ENCODE peak calls at places on chromosomes 1 and 21, in five cellular contexts. One of them, this sample, is unnamed.

GRCh38 chr1:46198026-46198826 is at the start of gene POMGNT1:
- DNase-seq in astrocyte of the spinal cord: peak
- DNase-seq in HFF-Myc: no peak
- DNase-seq in prostate gland: no peak
- DNase-seq in fibroblast of villous mesenchyme: peak
- DNase-seq in this sample: no peak

GRCh38 chr1:159071970-159072582 is 4.5 kb downstream of the AIM2 start:
- DNase-seq in fibroblast of villous mesenchyme: peak
- DNase-seq in HFF-Myc: peak
- DNase-seq in prostate gland: no peak
- DNase-seq in astrocyte of the spinal cord: peak
- DNase-seq in this sample: peak

GRCh38 chr1:95381980-95382379 is 148.0 kb downstream of the RWDD3 start:
- DNase-seq in astrocyte of the spinal cord: no peak
- DNase-seq in HFF-Myc: no peak
- DNase-seq in fibroblast of villous mesenchyme: no peak
- DNase-seq in prostate gland: no peak
- DNase-seq in this sample: no peak

GRCh38 chr1:17188889-17189631 is 15.9 kb upstream of the PADI1 start:
- DNase-seq in fibroblast of villous mesenchyme: no peak
- DNase-seq in astrocyte of the spinal cord: no peak
- DNase-seq in HFF-Myc: no peak
- DNase-seq in prostate gland: no peak
- DNase-seq in this sample: no peak

GRCh38 chr1:211606327-211606913 is 27.5 kb upstream of the SLC30A1 start:
- DNase-seq in fibroblast of villous mesenchyme: no peak
- DNase-seq in HFF-Myc: no peak
- DNase-seq in astrocyte of the spinal cord: no peak
- DNase-seq in prostate gland: no peak
- DNase-seq in this sample: no peak

GRCh38 chr1:115332813-115333608 is 5.0 kb downstream of the NGF start:
- DNase-seq in HFF-Myc: no peak
- DNase-seq in prostate gland: no peak
- DNase-seq in fibroblast of villous mesenchyme: peak
- DNase-seq in astrocyte of the spinal cord: peak
- DNase-seq in this sample: peak

GRCh38 chr1:27119270-27119618 is 35.7 kb downstream of the SLC9A1 start:
- DNase-seq in astrocyte of the spinal cord: no peak
- DNase-seq in prostate gland: no peak
- DNase-seq in fibroblast of villous mesenchyme: peak
- DNase-seq in HFF-Myc: no peak
- DNase-seq in this sample: no peak

GRCh38 chr1:64242895-64243756 is 39.7 kb downstream of the UBE2U start:
- DNase-seq in astrocyte of the spinal cord: peak
- DNase-seq in prostate gland: no peak
- DNase-seq in HFF-Myc: peak
- DNase-seq in fibroblast of villous mesenchyme: peak
- DNase-seq in this sample: no peak

GRCh38 chr1:230113605-230114241 is 46.7 kb downstream of the GALNT2 start:
- DNase-seq in prostate gland: no peak
- DNase-seq in HFF-Myc: peak
- DNase-seq in astrocyte of the spinal cord: peak
- DNase-seq in fibroblast of villous mesenchyme: peak
- DNase-seq in this sample: peak

GRCh38 chr1:43272161-43272560 is 2.4 kb downstream of the TMEM125 start:
- DNase-seq in fibroblast of villous mesenchyme: no peak
- DNase-seq in HFF-Myc: no peak
- DNase-seq in astrocyte of the spinal cord: no peak
- DNase-seq in prostate gland: no peak
- DNase-seq in this sample: no peak

GRCh38 chr1:5620997-5621396 is 371.2 kb downstream of the NPHP4 start:
- DNase-seq in HFF-Myc: no peak
- DNase-seq in prostate gland: no peak
- DNase-seq in astrocyte of the spinal cord: no peak
- DNase-seq in fibroblast of villous mesenchyme: no peak
- DNase-seq in this sample: no peak

GRCh38 chr1:244362481-244362880 is 89.2 kb downstream of the ADSS2 start:
- DNase-seq in fibroblast of villous mesenchyme: no peak
- DNase-seq in prostate gland: no peak
- DNase-seq in HFF-Myc: no peak
- DNase-seq in astrocyte of the spinal cord: no peak
- DNase-seq in this sample: no peak

GRCh38 chr1:244365821-244366220 is 85.9 kb downstream of the ADSS2 start:
- DNase-seq in HFF-Myc: no peak
- DNase-seq in astrocyte of the spinal cord: no peak
- DNase-seq in fibroblast of villous mesenchyme: no peak
- DNase-seq in prostate gland: no peak
- DNase-seq in this sample: no peak

GRCh38 chr1:244356371-244356770 is 95.3 kb downstream of the ADSS2 start:
- DNase-seq in astrocyte of the spinal cord: no peak
- DNase-seq in prostate gland: no peak
- DNase-seq in HFF-Myc: no peak
- DNase-seq in fibroblast of villous mesenchyme: no peak
- DNase-seq in this sample: no peak

GRCh38 chr1:244367399-244368114 is 84.2 kb downstream of the ADSS2 start:
- DNase-seq in fibroblast of villous mesenchyme: no peak
- DNase-seq in prostate gland: no peak
- DNase-seq in astrocyte of the spinal cord: no peak
- DNase-seq in HFF-Myc: no peak
- DNase-seq in this sample: no peak

GRCh38 chr1:244361764-244362473 is 89.8 kb downstream of the ADSS2 start:
- DNase-seq in prostate gland: peak
- DNase-seq in fibroblast of villous mesenchyme: peak
- DNase-seq in HFF-Myc: no peak
- DNase-seq in astrocyte of the spinal cord: peak
- DNase-seq in this sample: peak
- H3K4me3 ChIP-seq in prostate gland: peak
- H3K4me3 ChIP-seq in fibroblast of villous mesenchyme: peak
- H3K4me3 ChIP-seq in HFF-Myc: no peak
- H3K4me3 ChIP-seq in astrocyte of the spinal cord: peak
- H3K4me3 ChIP-seq in this sample: peak

DNA sequence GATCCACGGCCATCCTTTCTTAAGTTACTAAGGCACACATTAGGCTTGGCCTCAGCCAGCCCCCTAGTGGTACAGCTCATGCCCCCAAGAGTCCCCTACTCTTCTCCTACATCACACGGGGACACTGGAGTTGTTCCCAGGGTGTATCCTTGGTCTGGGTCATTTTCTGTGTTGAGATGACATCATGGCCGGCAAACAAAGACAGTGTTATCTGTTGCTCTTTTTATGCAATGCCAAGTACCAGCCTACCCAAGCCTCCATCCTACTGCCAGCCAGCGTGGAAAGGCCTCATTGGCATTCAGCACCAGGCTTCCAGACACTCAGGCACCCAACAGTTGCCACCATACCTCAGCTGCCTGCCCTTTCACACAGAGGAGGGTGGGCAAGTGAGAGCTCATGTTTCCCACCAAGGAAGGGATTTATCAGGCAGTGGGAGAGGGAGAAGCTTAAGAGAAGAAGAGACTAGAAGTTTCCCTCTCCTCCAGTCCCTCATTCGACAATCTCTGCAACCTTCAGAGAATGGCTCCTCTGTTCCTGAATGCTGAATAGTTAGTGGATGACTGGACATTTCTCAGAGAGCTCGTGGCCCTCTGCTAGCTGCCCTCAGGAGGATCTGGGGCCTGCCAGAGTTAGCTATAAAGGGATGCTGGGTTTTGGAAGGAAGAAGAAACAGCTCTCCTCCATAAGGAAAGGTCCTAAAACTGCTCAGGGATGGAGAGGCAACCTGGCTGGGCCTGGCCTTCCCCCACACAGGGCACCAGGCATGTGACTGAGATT is 17.7 kb downstream of the CBR1 start:
- DNase-seq in HFF-Myc: no peak
- DNase-seq in fibroblast of villous mesenchyme: no peak
- DNase-seq in prostate gland: no peak
- DNase-seq in astrocyte of the spinal cord: no peak
- DNase-seq in this sample: no peak
- TF ChIP-seq CTCF in HFF-Myc: peak
- TF ChIP-seq CTCF in fibroblast of villous mesenchyme: no peak
- TF ChIP-seq CTCF in prostate gland: no peak
- TF ChIP-seq CTCF in astrocyte of the spinal cord: peak
- TF ChIP-seq CTCF in this sample: peak

GRCh38 chr1:91505086-91505485 is 4.4 kb downstream of the CDC7 start:
- DNase-seq in fibroblast of villous mesenchyme: no peak
- DNase-seq in astrocyte of the spinal cord: no peak
- DNase-seq in HFF-Myc: no peak
- DNase-seq in prostate gland: no peak
- DNase-seq in this sample: no peak

GRCh38 chr1:91502882-91503184 is 2.2 kb downstream of the CDC7 start:
- DNase-seq in prostate gland: no peak
- DNase-seq in fibroblast of villous mesenchyme: no peak
- DNase-seq in HFF-Myc: no peak
- DNase-seq in astrocyte of the spinal cord: peak
- DNase-seq in this sample: no peak

GRCh38 chr1:91502138-91502881 is 1.7 kb downstream of the CDC7 start:
- DNase-seq in HFF-Myc: no peak
- DNase-seq in astrocyte of the spinal cord: no peak
- DNase-seq in fibroblast of villous mesenchyme: no peak
- DNase-seq in prostate gland: no peak
- DNase-seq in this sample: no peak

GRCh38 chr1:91503975-91504530 is 3.4 kb downstream of the CDC7 start:
- DNase-seq in astrocyte of the spinal cord: no peak
- DNase-seq in HFF-Myc: no peak
- DNase-seq in prostate gland: no peak
- DNase-seq in fibroblast of villous mesenchyme: no peak
- DNase-seq in this sample: no peak

DNA sequence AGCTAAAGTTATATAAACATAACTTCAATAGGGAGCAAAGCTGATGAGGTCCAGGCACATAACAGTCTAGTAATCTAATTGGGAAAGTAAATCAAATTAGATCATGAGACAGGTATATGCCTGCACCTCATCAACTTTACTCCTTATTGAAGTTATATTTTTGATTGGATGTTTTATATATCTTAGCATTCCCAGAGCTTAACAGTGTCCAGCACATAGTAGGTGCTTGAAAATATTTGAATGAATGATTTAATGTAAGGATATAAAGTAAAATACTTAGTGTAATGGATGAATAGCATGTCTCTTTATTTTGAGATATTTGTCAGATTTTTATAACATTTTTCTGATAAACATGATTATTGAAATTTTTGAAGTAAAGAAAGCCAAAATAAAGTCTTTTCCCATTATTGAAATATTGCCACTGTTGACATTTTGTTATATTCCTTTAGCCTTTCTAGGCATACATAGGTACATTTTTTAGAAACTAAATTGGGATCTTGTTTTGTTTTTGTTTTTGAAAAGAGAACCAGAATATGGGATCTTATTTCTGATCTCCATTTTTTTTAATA is 2.8 kb downstream of the CDC7 start:
- DNase-seq in prostate gland: no peak
- DNase-seq in astrocyte of the spinal cord: no peak
- DNase-seq in fibroblast of villous mesenchyme: no peak
- DNase-seq in HFF-Myc: no peak
- DNase-seq in this sample: no peak
- H3K4me3 ChIP-seq in prostate gland: no peak
- H3K4me3 ChIP-seq in astrocyte of the spinal cord: no peak
- H3K4me3 ChIP-seq in fibroblast of villous mesenchyme: no peak
- H3K4me3 ChIP-seq in HFF-Myc: no peak
- H3K4me3 ChIP-seq in this sample: no peak

GRCh38 chr1:151210830-151211229 is 12.5 kb downstream of the PIP5K1A start:
- DNase-seq in astrocyte of the spinal cord: peak
- DNase-seq in HFF-Myc: no peak
- DNase-seq in prostate gland: no peak
- DNase-seq in fibroblast of villous mesenchyme: peak
- DNase-seq in this sample: no peak
- TF ChIP-seq CTCF in astrocyte of the spinal cord: no peak
- TF ChIP-seq CTCF in HFF-Myc: no peak
- TF ChIP-seq CTCF in prostate gland: no peak
- TF ChIP-seq CTCF in fibroblast of villous mesenchyme: no peak
- TF ChIP-seq CTCF in this sample: no peak

DNA sequence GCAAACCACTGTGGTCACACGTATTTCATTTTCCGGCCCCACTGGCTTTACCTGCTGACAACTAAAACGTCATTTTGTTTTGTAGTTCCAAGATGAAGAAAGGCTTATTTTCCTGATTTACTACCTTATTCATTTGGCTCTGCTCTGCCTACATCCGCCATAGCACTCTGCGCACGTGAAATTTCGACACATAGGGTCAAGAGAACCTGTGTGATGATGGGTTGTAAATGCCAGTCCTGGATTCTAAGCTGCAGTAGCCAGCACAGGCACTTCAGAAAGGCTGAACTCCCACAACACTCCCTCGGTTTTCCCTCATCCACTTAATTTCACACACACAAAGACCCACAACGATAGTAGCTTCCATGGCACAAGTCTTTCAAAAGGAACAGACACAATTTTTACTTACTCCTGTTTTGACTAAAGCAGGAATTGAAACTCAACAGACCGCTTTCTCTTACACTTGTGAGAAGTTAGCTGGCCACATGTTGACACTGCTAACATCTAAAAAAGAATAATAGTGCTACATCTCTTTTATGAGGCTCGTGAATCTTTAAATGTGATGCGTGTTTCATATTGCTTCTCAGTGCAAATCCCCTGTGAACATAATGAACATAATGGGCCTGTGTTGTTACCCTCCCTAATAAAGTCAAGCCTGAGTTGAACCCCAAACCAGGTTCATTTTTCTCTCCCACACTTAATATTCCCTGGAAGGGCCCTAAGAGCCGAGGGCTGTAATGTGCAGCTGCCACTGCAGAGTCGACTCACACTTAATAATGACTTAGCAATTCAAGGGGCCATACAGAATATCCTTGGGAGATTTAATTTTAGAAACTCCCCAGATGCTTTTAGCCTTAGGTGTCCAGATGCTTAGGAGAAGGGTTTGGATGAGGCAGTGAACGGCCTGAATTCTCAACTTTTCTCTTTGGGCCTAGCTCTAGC is 1.5 kb upstream of the RUNX1 start:
- DNase-seq in fibroblast of villous mesenchyme: peak
- DNase-seq in HFF-Myc: no peak
- DNase-seq in astrocyte of the spinal cord: no peak
- DNase-seq in prostate gland: no peak
- DNase-seq in this sample: no peak
- H3K4me3 ChIP-seq in fibroblast of villous mesenchyme: no peak
- H3K4me3 ChIP-seq in HFF-Myc: no peak
- H3K4me3 ChIP-seq in astrocyte of the spinal cord: no peak
- H3K4me3 ChIP-seq in prostate gland: no peak
- H3K4me3 ChIP-seq in this sample: no peak

DNA sequence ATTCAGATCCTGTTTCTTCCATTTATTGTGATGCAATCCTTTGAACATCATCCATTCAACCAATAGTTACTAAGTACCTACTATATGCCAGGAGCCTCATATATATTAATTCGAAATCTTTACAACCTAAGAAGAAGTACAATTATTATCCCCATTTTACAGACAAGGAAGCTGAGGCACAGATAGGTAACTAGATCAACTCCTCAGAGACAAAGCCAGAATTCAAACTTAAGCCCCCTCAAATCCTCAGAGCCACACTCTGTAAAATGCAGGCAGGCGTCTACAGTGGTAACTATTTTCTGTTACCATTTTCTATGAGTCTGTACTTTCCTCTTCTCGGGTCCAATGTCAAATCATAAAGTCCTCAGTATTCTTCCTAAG is 107.9 kb downstream of the SLC45A1 start:
- DNase-seq in fibroblast of villous mesenchyme: no peak
- DNase-seq in HFF-Myc: no peak
- DNase-seq in prostate gland: no peak
- DNase-seq in astrocyte of the spinal cord: no peak
- DNase-seq in this sample: no peak
- TF ChIP-seq CTCF in fibroblast of villous mesenchyme: no peak
- TF ChIP-seq CTCF in HFF-Myc: no peak
- TF ChIP-seq CTCF in prostate gland: no peak
- TF ChIP-seq CTCF in astrocyte of the spinal cord: no peak
- TF ChIP-seq CTCF in this sample: no peak

This sample was measured in retinal pigment epithelial cell.